ENCODE peak calls at places on chromosomes 13 and 19, in six cellular contexts. A, V, I, Z, S and X are unnamed samples.

GRCh38 chr19:38812841-38813320 is at the start of gene LGALS4:
- DNase-seq in I (no peak), S (no peak), V (no peak), A (no peak), Z (peak), X (no peak)

GRCh38 chr19:916645-917322 is 349 bp upstream of the KISS1R start:
- DNase-seq in V (no peak), A (no peak), S (no peak), Z (peak), I (no peak), X (no peak)

GRCh38 chr19:34428549-34429285 is 536 bp downstream of the UBA2 start:
- DNase-seq in S (peak), I (peak), Z (peak), V (peak), A (peak), X (peak)

GRCh38 chr19:39099341-39099740 is 15.2 kb downstream of the ACP7 start:
- DNase-seq in A (no peak), Z (no peak), I (no peak), S (no peak), V (no peak), X (no peak)

GRCh38 chr19:54390942-54391577 is 24.2 kb upstream of the TTYH1 start:
- DNase-seq in V (peak), Z (peak), A (peak), I (peak), S (peak), X (peak)

GRCh38 chr19:42143341-42144234 is 11.3 kb upstream of the POU2F2 start:
- DNase-seq in I (no peak), Z (no peak), V (peak), S (peak), A (peak), X (peak)

GRCh38 chr13:112781287-112781686 is 91.4 kb downstream of the ATP11A start:
- DNase-seq in I (no peak), V (no peak), S (no peak), A (no peak), Z (no peak), X (no peak)

GRCh38 chr13:40438022-40438692 is 228.3 kb downstream of the FOXO1 start:
- DNase-seq in S (no peak), I (no peak), A (peak), V (peak), Z (no peak), X (no peak)

GRCh38 chr19:22545751-22546150 is 88.4 kb upstream of the ZNF492 start:
- DNase-seq in Z (peak), S (peak), A (no peak), V (peak), I (peak), X (no peak)

GRCh38 chr13:53198017-53198416 is 169.4 kb downstream of the OLFM4 start:
- DNase-seq in A (no peak), S (no peak), V (no peak), I (no peak), Z (no peak), X (no peak)

GRCh38 chr19:4609878-4610511 is 29.3 kb upstream of the TNFAIP8L1 start:
- DNase-seq in A (no peak), S (no peak), V (no peak), Z (no peak), I (no peak), X (no peak)

GRCh38 chr19:49455729-49456128 is 2.7 kb downstream of the ALDH16A1 start:
- DNase-seq in I (no peak), A (no peak), S (no peak), Z (no peak), V (peak), X (no peak)

GRCh38 chr13:71695662-71696061 is 171.3 kb downstream of the DACH1 start:
- DNase-seq in V (no peak), S (no peak), Z (no peak), I (no peak), A (no peak), X (no peak)

GRCh38 chr13:75038315-75038881 is 443.6 kb downstream of the TBC1D4 start:
- DNase-seq in S (no peak), Z (no peak), I (no peak), A (no peak), V (no peak), X (no peak)

GRCh38 chr13:21240586-21240985 is 64.1 kb downstream of the MRPL57 start:
- DNase-seq in Z (no peak), S (peak), A (peak), I (no peak), V (peak), X (peak)

GRCh38 chr13:51105046-51105445 is 6.0 kb downstream of the C13orf42 start:
- DNase-seq in I (no peak), Z (no peak), A (no peak), V (no peak), S (no peak), X (no peak)

GRCh38 chr19:18894254-18895037 is 1.5 kb downstream of the CERS1 start:
- DNase-seq in I (peak), Z (peak), S (no peak), A (no peak), V (peak), X (peak)

GRCh38 chr19:35002037-35002535 is 2.0 kb downstream of the GRAMD1A start:
- DNase-seq in A (no peak), Z (peak), S (no peak), I (no peak), V (no peak), X (no peak)

GRCh38 chr13:33080962-33081655 is 64.9 kb downstream of the KL start:
- DNase-seq in V (peak), Z (no peak), S (peak), I (no peak), A (no peak), X (no peak)

GRCh38 chr19:34365463-34366401 is 736 bp downstream of the GPI start:
- DNase-seq in A (peak), Z (no peak), I (no peak), V (peak), S (peak), X (peak)

GRCh38 chr19:34274827-34275625 is 20.7 kb downstream of the GARRE1 start:
- DNase-seq in V (peak), I (no peak), S (peak), A (peak), Z (no peak), X (peak)

GRCh38 chr13:39527301-39527700 is 75.7 kb downstream of the LHFPL6 start:
- DNase-seq in V (no peak), S (no peak), A (no peak), I (no peak), Z (no peak), X (no peak)

GRCh38 chr19:33826521-33826920 is 29.9 kb downstream of the KCTD15 start:
- DNase-seq in Z (no peak), A (no peak), V (no peak), I (no peak), S (no peak), X (no peak)

GRCh38 chr19:55753401-55753800 is 5.5 kb upstream of the RFPL4A start:
- DNase-seq in A (no peak), I (no peak), V (no peak), S (no peak), Z (no peak), X (no peak)

GRCh38 chr19:31226536-31226935 is 122.7 kb downstream of the TSHZ3 start:
- DNase-seq in V (no peak), A (no peak), Z (no peak), S (no peak), I (no peak), X (no peak)

GRCh38 chr19:1026189-1027019 is at the start of gene CNN2:
- DNase-seq in I (no peak), S (peak), V (peak), A (peak), Z (peak), X (peak)

GRCh38 chr19:52170863-52171320 is 529 bp downstream of the ZNF836 start:
- DNase-seq in A (peak), S (no peak), V (no peak), I (no peak), Z (no peak), X (no peak)

GRCh38 chr13:112583592-112584277 is 4.2 kb downstream of the TUBGCP3 start:
- DNase-seq in I (no peak), V (no peak), A (no peak), Z (peak), S (no peak), X (no peak)

GRCh38 chr19:48965806-48966540 is 864 bp downstream of the FTL start:
- DNase-seq in S (peak), V (peak), Z (peak), A (peak), I (peak), X (peak)

GRCh38 chr19:47195462-47195861 is 35.5 kb downstream of the BBC3 start:
- DNase-seq in V (no peak), A (no peak), S (no peak), I (no peak), Z (no peak), X (no peak)

GRCh38 chr19:950352-951066 is 24.7 kb downstream of the ARID3A start:
- DNase-seq in Z (no peak), I (no peak), V (no peak), S (no peak), A (no peak), X (no peak)